ENCODE peak calls at places on chromosomes 2 and 18, in seven cellular contexts. E, F, Z, P, M, U and V are unnamed samples.

GRCh38 chr18:76488190-76488589 is 6.9 kb downstream of the ZNF516 start:
- DNase-seq in E (no peak), F (no peak), Z (no peak), P (no peak), M (no peak), U (peak; percentile 43), V (no peak)

GRCh38 chr2:152402780-152403388 is 67.9 kb downstream of the FMNL2 start:
- DNase-seq in E (no peak), F (no peak), Z (no peak), P (no peak), M (no peak), U (no peak), V (no peak)

GRCh38 chr18:59562751-59563150 is 134.5 kb downstream of the CCBE1 start:
- DNase-seq in E (no peak), F (no peak), Z (no peak), P (no peak), M (no peak), U (no peak), V (no peak)

GRCh38 chr18:58900015-58900649 is 35.5 kb downstream of the ZNF532 start:
- DNase-seq in E (no peak), F (no peak), Z (peak; percentile 72), P (no peak), M (no peak), U (no peak), V (no peak)

GRCh38 chr2:1601471-1602358 is 142.6 kb downstream of the PXDN start:
- DNase-seq in E (no peak), F (no peak), Z (peak; percentile 68), P (peak; percentile 66), M (no peak), U (no peak), V (no peak)

GRCh38 chr2:215790548-215791421 is 222.6 kb downstream of the MREG start:
- DNase-seq in E (no peak), F (no peak), Z (no peak), P (no peak), M (no peak), U (no peak), V (no peak)

GRCh38 chr18:60809937-60810336 is 437.4 kb upstream of the MC4R start:
- DNase-seq in E (no peak), F (no peak), Z (no peak), P (no peak), M (no peak), U (no peak), V (no peak)

GRCh38 chr2:7083580-7084509 is 166.6 kb downstream of the RNF144A start:
- DNase-seq in E (no peak), F (peak; percentile 49), Z (no peak), P (no peak), M (no peak), U (no peak), V (no peak)

GRCh38 chr2:231527091-231527395 is 3.2 kb downstream of the NMUR1 start:
- DNase-seq in E (no peak), F (no peak), Z (no peak), P (no peak), M (no peak), U (no peak), V (no peak)

GRCh38 chr2:182893666-182894065 is 27.2 kb upstream of the FRZB start:
- DNase-seq in E (no peak), F (no peak), Z (no peak), P (no peak), M (no peak), U (no peak), V (no peak)

GRCh38 chr2:30365201-30365600 is 81.8 kb upstream of the LCLAT1 start:
- DNase-seq in E (no peak), F (no peak), Z (no peak), P (no peak), M (no peak), U (no peak), V (no peak)

GRCh38 chr18:63074987-63075404 is 244.6 kb downstream of the BCL2 start:
- DNase-seq in E (peak; percentile 83), F (peak; percentile 85), Z (peak; percentile 80), P (no peak), M (no peak), U (peak; percentile 62), V (peak; percentile 80)

GRCh38 chr2:102736174-102736606 is 25.6 kb upstream of the TMEM182 start:
- DNase-seq in E (no peak), F (peak; percentile 29), Z (no peak), P (no peak), M (no peak), U (no peak), V (no peak)

GRCh38 chr2:165874445-165875039 is 79.0 kb downstream of the TTC21B start:
- DNase-seq in E (no peak), F (no peak), Z (no peak), P (peak; percentile 38), M (no peak), U (no peak), V (no peak)

GRCh38 chr18:10875836-10876235 is 273.5 kb downstream of the PIEZO2 start:
- DNase-seq in E (no peak), F (no peak), Z (no peak), P (no peak), M (no peak), U (no peak), V (no peak)

GRCh38 chr18:24400587-24400986 is 3.0 kb upstream of the OSBPL1A start:
- DNase-seq in E (no peak), F (no peak), Z (no peak), P (no peak), M (no peak), U (no peak), V (no peak)

DNA sequence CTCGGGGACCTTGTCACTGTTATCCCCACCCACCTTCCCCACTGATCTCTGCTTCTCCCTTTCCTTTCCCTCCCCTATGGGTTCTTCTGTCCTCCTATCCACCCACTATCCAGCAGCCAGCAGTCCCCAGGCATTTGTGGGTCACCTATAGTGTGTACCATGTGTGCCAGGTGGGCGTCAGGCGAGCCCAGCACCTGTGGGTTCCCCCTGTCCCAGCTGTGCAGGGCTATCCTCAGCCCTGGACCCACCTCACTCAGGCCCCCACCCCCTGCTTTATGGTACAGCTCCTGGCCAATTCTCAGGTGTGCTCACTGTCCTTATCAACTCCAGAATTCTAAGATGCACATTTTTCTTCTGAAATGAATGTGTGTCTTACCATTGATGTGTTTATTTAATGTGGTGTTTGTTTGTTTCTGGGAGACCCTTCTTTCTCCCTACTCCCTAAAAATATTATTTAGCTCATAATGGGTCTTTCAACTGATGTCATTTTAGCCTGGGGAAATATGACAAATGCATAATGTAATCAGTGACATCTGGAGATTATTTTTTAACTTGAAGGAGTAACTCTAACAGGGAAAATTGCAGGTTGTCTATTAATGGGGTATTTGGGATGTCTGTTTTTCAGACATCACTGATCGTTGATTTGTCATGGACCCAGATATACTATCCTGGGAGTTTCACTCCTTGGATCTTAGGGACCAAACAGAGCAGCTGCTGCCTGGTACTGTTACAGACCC is 230.5 kb downstream of the LOXHD1 start:
- DNase-seq in E (no peak), F (no peak), Z (no peak), P (no peak), M (no peak), U (no peak), V (no peak)
- TF ChIP-seq CTCF in E (no peak), F (no peak), Z (no peak), P (no peak), M (no peak), U (no peak), V (no peak)

GRCh38 chr2:86066915-86067314 is 38.8 kb downstream of the POLR1A start:
- DNase-seq in E (no peak), F (no peak), Z (no peak), P (no peak), M (no peak), U (no peak), V (no peak)

GRCh38 chr2:86065512-86065911 is 40.2 kb downstream of the POLR1A start:
- DNase-seq in E (no peak), F (no peak), Z (no peak), P (no peak), M (no peak), U (no peak), V (no peak)

GRCh38 chr2:86062043-86062442 is 43.6 kb downstream of the POLR1A start:
- DNase-seq in E (no peak), F (no peak), Z (no peak), P (no peak), M (no peak), U (no peak), V (no peak)

GRCh38 chr2:86066007-86066578 is 39.6 kb downstream of the POLR1A start:
- DNase-seq in E (no peak), F (no peak), Z (no peak), P (no peak), M (no peak), U (no peak), V (no peak)

GRCh38 chr2:86064006-86064405 is 41.7 kb downstream of the POLR1A start:
- DNase-seq in E (no peak), F (no peak), Z (no peak), P (no peak), M (no peak), U (no peak), V (no peak)
- TF ChIP-seq CTCF in E (no peak), F (no peak), Z (no peak), P (no peak), M (no peak), U (no peak), V (no peak)

DNA sequence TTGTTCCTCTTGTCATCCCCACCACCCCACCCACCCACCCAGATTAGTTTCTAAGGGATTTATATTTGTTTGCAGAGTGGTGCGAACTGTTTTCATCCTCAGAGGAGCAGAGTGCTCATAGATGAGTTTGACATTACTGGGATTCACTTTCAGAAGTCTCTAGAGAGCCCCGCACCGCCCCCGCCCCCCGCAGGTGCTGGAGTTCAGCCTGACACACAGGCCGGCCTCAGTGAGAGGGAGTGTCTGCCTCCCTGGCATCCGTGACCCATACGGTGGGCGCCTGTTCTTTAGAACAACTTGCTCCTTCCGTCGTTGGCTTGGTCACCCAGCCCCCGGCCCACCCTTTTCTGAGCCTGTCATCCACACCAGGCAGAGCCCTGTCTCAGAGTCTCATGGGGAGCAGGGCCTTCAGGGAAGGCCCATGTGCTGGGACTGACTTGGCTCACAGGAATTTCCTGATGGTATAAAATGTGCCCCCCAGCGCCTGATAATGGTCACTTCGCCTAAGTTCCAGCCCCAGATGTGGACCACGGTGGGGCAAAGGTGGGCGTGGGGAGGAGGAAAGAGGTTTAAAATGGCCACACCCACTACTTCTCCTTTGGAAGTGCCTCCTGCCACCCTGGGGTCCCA is 44.3 kb downstream of the HPCAL1 start:
- DNase-seq in E (no peak), F (no peak), Z (no peak), P (no peak), M (no peak), U (no peak), V (no peak)
- TF ChIP-seq CTCF in E (no peak), F (no peak), Z (no peak), P (peak; percentile 21), M (no peak), U (no peak), V (no peak)

DNA sequence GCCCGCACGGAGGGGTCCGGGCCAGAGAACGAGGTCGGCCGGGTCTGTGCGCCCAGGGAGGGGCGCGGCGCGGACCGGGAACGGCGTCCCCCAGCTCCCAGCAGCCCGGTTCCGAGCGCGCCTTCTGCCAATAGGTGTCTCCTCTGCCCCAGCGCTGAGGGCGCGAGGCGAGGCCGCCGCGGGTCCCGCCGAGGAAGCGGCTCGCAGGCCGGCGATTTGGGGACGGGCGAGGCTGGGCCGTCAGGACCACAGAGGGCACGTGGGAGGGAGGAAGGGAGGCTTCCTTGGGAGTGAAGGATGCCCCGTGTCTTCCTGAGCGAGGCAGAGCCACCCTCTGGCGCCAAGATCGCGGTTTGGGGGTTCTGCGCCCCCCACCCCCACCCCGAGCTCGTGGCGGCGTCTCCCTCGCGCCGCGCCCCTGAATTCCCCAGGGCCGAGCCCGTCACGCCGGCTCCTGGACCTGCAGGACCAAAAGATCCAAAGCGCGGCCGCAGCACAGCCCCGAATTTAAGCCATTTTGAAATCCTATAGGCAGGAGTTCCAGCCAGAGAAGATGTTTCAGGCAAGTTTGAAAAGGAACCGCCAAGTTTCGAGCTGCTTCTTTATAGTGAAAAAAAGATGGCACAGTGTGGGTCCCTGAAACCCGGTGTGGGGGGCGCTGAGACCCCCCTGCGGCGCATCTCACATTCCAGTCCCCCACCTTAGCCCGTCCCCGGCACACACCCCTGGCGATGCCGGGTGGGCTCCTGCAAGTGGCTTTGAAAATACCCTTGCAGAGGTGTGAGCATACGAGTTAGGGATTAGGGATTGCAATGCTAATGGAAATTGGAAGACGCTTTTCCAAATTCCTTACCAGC is 929 bp downstream of the NFATC1 start:
- DNase-seq in E (no peak), F (peak; percentile 57), Z (peak; percentile 73), P (no peak), M (no peak), U (peak; percentile 64), V (no peak)
- TF ChIP-seq CTCF in E (no peak), F (no peak), Z (no peak), P (no peak), M (no peak), U (no peak), V (no peak)